ENCODE peak calls at places on chromosome 13, in nine cellular contexts. L is stimulated activated CD8-positive, alpha-beta memory T cell treated with anti-CD3 and anti-CD28 coated beads, Interleukin-7, amount 100 ng/mL, for 1 hour; C is hepatic stellate cell; D is colonic mucosa; K is smooth muscle cell of the brain vasculature; H is fibroblast of lung; S is pancreas; B is heart right ventricle; Z is ACHN. W is an unnamed sample.

GRCh38 chr13:69243366-69243765 is 864.3 kb upstream of the ATXN8OS start:
- DNase-seq in L (no peak), C (no peak), D (no peak), K (no peak), H (no peak), S (no peak), B (no peak), Z (peak), W (no peak)

GRCh38 chr13:80881495-80882482 is 540.9 kb upstream of the SPRY2 start:
- DNase-seq in L (no peak), C (no peak), D (no peak), K (no peak), H (no peak), S (no peak), B (no peak), Z (no peak), W (peak)

GRCh38 chr13:31121327-31122140 is 40.2 kb downstream of the HSPH1 start:
- DNase-seq in L (no peak), C (no peak), D (no peak), K (no peak), H (no peak), S (no peak), B (no peak), Z (no peak), W (no peak)

GRCh38 chr13:111852701-111853100 is 214.2 kb upstream of the SOX1 start:
- DNase-seq in L (no peak), C (no peak), D (no peak), K (no peak), H (no peak), S (no peak), B (no peak), Z (no peak), W (no peak)

GRCh38 chr13:59951011-59951410 is 212.7 kb downstream of the DIAPH3 start:
- DNase-seq in L (no peak), C (no peak), D (no peak), K (peak), H (no peak), S (no peak), B (no peak), Z (no peak), W (no peak)

GRCh38 chr13:49502954-49503353 is 7.2 kb downstream of the PHF11 start:
- DNase-seq in L (no peak), C (no peak), D (no peak), K (no peak), H (no peak), S (no peak), B (no peak), Z (no peak), W (no peak)

GRCh38 chr13:21033866-21034601 is 27.4 kb downstream of the LATS2 start:
- DNase-seq in L (no peak), C (no peak), D (no peak), K (no peak), H (peak), S (peak), B (no peak), Z (no peak), W (no peak)

GRCh38 chr13:79779761-79780160 is 298.8 kb downstream of the NDFIP2 start:
- DNase-seq in L (no peak), C (peak), D (peak), K (no peak), H (peak), S (no peak), B (no peak), Z (no peak), W (peak)

GRCh38 chr13:44058067-44058466 is 178.4 kb downstream of the LACC1 start:
- DNase-seq in L (no peak), C (no peak), D (no peak), K (no peak), H (no peak), S (no peak), B (no peak), Z (no peak), W (no peak)

GRCh38 chr13:59982631-59983382 is 180.9 kb downstream of the DIAPH3 start:
- DNase-seq in L (no peak), C (no peak), D (no peak), K (no peak), H (peak), S (no peak), B (no peak), Z (no peak), W (no peak)